ENCODE peak calls at places on chromosomes 12 and 14, in four cellular contexts. One of them, this sample, is unnamed.

GRCh38 chr12:32134144-32134888 is 27.7 kb downstream of the BICD1 start:
- DNase-seq in aorta: no peak
- DNase-seq in cardiac muscle cell: peak
- DNase-seq in neural progenitor cell: no peak
- DNase-seq in this sample: no peak

GRCh38 chr12:122308811-122309210 is 42.5 kb upstream of the VPS33A start:
- DNase-seq in aorta: no peak
- DNase-seq in cardiac muscle cell: no peak
- DNase-seq in neural progenitor cell: no peak
- DNase-seq in this sample: no peak

GRCh38 chr14:83849999-83850611 is 1679.8 kb upstream of the FLRT2 start:
- DNase-seq in aorta: no peak
- DNase-seq in cardiac muscle cell: no peak
- DNase-seq in neural progenitor cell: no peak
- DNase-seq in this sample: no peak

GRCh38 chr12:124780336-124780735 is 83.3 kb downstream of the SCARB1 start:
- DNase-seq in aorta: no peak
- DNase-seq in cardiac muscle cell: no peak
- DNase-seq in neural progenitor cell: peak
- DNase-seq in this sample: no peak

GRCh38 chr12:51371295-51371953 is 19.8 kb downstream of the GALNT6 start:
- DNase-seq in aorta: peak
- DNase-seq in cardiac muscle cell: peak
- DNase-seq in neural progenitor cell: peak
- DNase-seq in this sample: peak

GRCh38 chr14:93045965-93046695 is 69.6 kb downstream of the ITPK1 start:
- DNase-seq in aorta: no peak
- DNase-seq in cardiac muscle cell: peak
- DNase-seq in neural progenitor cell: no peak
- DNase-seq in this sample: no peak

GRCh38 chr12:76945867-76946266 is 67.0 kb upstream of the CSRP2 start:
- DNase-seq in aorta: no peak
- DNase-seq in cardiac muscle cell: peak
- DNase-seq in neural progenitor cell: no peak
- DNase-seq in this sample: no peak

GRCh38 chr14:94562941-94563883 is 2.0 kb downstream of the SERPINA4 start:
- DNase-seq in aorta: no peak
- DNase-seq in cardiac muscle cell: no peak
- DNase-seq in neural progenitor cell: no peak
- DNase-seq in this sample: no peak

GRCh38 chr12:22993639-22994038 is 368.7 kb downstream of the ETNK1 start:
- DNase-seq in aorta: no peak
- DNase-seq in cardiac muscle cell: no peak
- DNase-seq in neural progenitor cell: no peak
- DNase-seq in this sample: no peak

GRCh38 chr12:64943686-64944085 is 119.2 kb downstream of the TBC1D30 start:
- DNase-seq in aorta: no peak
- DNase-seq in cardiac muscle cell: peak
- DNase-seq in neural progenitor cell: no peak
- DNase-seq in this sample: no peak

GRCh38 chr14:21136024-21136423 is 19.8 kb downstream of the OR5AU1 start:
- DNase-seq in aorta: no peak
- DNase-seq in cardiac muscle cell: peak
- DNase-seq in neural progenitor cell: peak
- DNase-seq in this sample: no peak

GRCh38 chr12:6241495-6241894 is 41.3 kb downstream of the CD9 start:
- DNase-seq in aorta: peak
- DNase-seq in cardiac muscle cell: no peak
- DNase-seq in neural progenitor cell: no peak
- DNase-seq in this sample: peak

GRCh38 chr12:6960291-6961277 is 9.4 kb downstream of the PTPN6 start:
- DNase-seq in aorta: no peak
- DNase-seq in cardiac muscle cell: peak
- DNase-seq in neural progenitor cell: peak
- DNase-seq in this sample: no peak

GRCh38 chr14:56268039-56268438 is 149.8 kb downstream of the PELI2 start:
- DNase-seq in aorta: no peak
- DNase-seq in cardiac muscle cell: no peak
- DNase-seq in neural progenitor cell: no peak
- DNase-seq in this sample: no peak

GRCh38 chr12:63079791-63080395 is 71.1 kb downstream of the AVPR1A start:
- DNase-seq in aorta: no peak
- DNase-seq in cardiac muscle cell: no peak
- DNase-seq in neural progenitor cell: no peak
- DNase-seq in this sample: no peak

GRCh38 chr12:76029982-76030377 is 1.6 kb downstream of the PHLDA1 start:
- DNase-seq in aorta: no peak
- DNase-seq in cardiac muscle cell: peak
- DNase-seq in neural progenitor cell: peak
- DNase-seq in this sample: no peak

GRCh38 chr12:54025507-54026393 is 2.5 kb upstream of the HOXC6 start:
- DNase-seq in aorta: no peak
- DNase-seq in cardiac muscle cell: no peak
- DNase-seq in neural progenitor cell: no peak
- DNase-seq in this sample: no peak

GRCh38 chr12:61220337-61220736 is 1039.9 kb upstream of the USP15 start:
- DNase-seq in aorta: no peak
- DNase-seq in cardiac muscle cell: no peak
- DNase-seq in neural progenitor cell: no peak
- DNase-seq in this sample: no peak

GRCh38 chr12:30568453-30568852 is 127.2 kb downstream of the IPO8 start:
- DNase-seq in aorta: no peak
- DNase-seq in cardiac muscle cell: no peak
- DNase-seq in neural progenitor cell: no peak
- DNase-seq in this sample: no peak

GRCh38 chr14:92759300-92759678 is 10.9 kb upstream of the LGMN start:
- DNase-seq in aorta: no peak
- DNase-seq in cardiac muscle cell: peak
- DNase-seq in neural progenitor cell: peak
- DNase-seq in this sample: no peak

GRCh38 chr14:90760591-90761316 is 55.5 kb downstream of the TTC7B start:
- DNase-seq in aorta: no peak
- DNase-seq in cardiac muscle cell: peak
- DNase-seq in neural progenitor cell: peak
- DNase-seq in this sample: no peak

GRCh38 chr14:52950410-52950897 is 396 bp downstream of the FERMT2 start:
- DNase-seq in aorta: peak
- DNase-seq in cardiac muscle cell: peak
- DNase-seq in neural progenitor cell: peak
- DNase-seq in this sample: peak

GRCh38 chr12:96195845-96196451 is 1.8 kb downstream of the ELK3 start:
- DNase-seq in aorta: no peak
- DNase-seq in cardiac muscle cell: peak
- DNase-seq in neural progenitor cell: peak
- DNase-seq in this sample: peak

GRCh38 chr14:50045837-50046236 is 70.5 kb downstream of the VCPKMT start:
- DNase-seq in aorta: no peak
- DNase-seq in cardiac muscle cell: no peak
- DNase-seq in neural progenitor cell: no peak
- DNase-seq in this sample: no peak

GRCh38 chr12:24838531-24838950 is 110.4 kb downstream of the BCAT1 start:
- DNase-seq in aorta: peak
- DNase-seq in cardiac muscle cell: peak
- DNase-seq in neural progenitor cell: no peak
- DNase-seq in this sample: no peak

GRCh38 chr12:45634273-45634917 is 95.1 kb upstream of the ARID2 start:
- DNase-seq in aorta: no peak
- DNase-seq in cardiac muscle cell: no peak
- DNase-seq in neural progenitor cell: peak
- DNase-seq in this sample: no peak

GRCh38 chr12:52587563-52587962 is 13.7 kb downstream of the KRT72 start:
- DNase-seq in aorta: no peak
- DNase-seq in cardiac muscle cell: no peak
- DNase-seq in neural progenitor cell: no peak
- DNase-seq in this sample: no peak

GRCh38 chr12:45326358-45326971 is 110.6 kb downstream of the ANO6 start:
- DNase-seq in aorta: no peak
- DNase-seq in cardiac muscle cell: no peak
- DNase-seq in neural progenitor cell: no peak
- DNase-seq in this sample: no peak

GRCh38 chr12:70044170-70044569 is 199.1 kb upstream of the CNOT2 start:
- DNase-seq in aorta: no peak
- DNase-seq in cardiac muscle cell: peak
- DNase-seq in neural progenitor cell: no peak
- DNase-seq in this sample: no peak

GRCh38 chr14:92701826-92702225 is 46.6 kb downstream of the LGMN start:
- DNase-seq in aorta: peak
- DNase-seq in cardiac muscle cell: no peak
- DNase-seq in neural progenitor cell: no peak
- DNase-seq in this sample: no peak

GRCh38 chr14:78157855-78158436 is 12.2 kb upstream of the NRXN3 start:
- DNase-seq in aorta: no peak
- DNase-seq in cardiac muscle cell: peak
- DNase-seq in neural progenitor cell: peak
- DNase-seq in this sample: peak

GRCh38 chr12:76025601-76026575 is 5.7 kb downstream of the PHLDA1 start:
- DNase-seq in aorta: no peak
- DNase-seq in cardiac muscle cell: peak
- DNase-seq in neural progenitor cell: no peak
- DNase-seq in this sample: no peak

GRCh38 chr14:62691613-62692489 is 353.4 kb downstream of the KCNH5 start:
- DNase-seq in aorta: no peak
- DNase-seq in cardiac muscle cell: peak
- DNase-seq in neural progenitor cell: no peak
- DNase-seq in this sample: no peak
- H3K4me3 ChIP-seq in aorta: no peak
- H3K4me3 ChIP-seq in cardiac muscle cell: no peak
- H3K4me3 ChIP-seq in neural progenitor cell: no peak
- H3K4me3 ChIP-seq in this sample: no peak

GRCh38 chr14:58807271-58807670 is 169.5 kb downstream of the DACT1 start:
- DNase-seq in aorta: no peak
- DNase-seq in cardiac muscle cell: peak
- DNase-seq in neural progenitor cell: no peak
- DNase-seq in this sample: no peak
- H3K27ac ChIP-seq in aorta: no peak
- H3K27ac ChIP-seq in cardiac muscle cell: no peak
- H3K27ac ChIP-seq in neural progenitor cell: no peak
- H3K27ac ChIP-seq in this sample: no peak

DNA sequence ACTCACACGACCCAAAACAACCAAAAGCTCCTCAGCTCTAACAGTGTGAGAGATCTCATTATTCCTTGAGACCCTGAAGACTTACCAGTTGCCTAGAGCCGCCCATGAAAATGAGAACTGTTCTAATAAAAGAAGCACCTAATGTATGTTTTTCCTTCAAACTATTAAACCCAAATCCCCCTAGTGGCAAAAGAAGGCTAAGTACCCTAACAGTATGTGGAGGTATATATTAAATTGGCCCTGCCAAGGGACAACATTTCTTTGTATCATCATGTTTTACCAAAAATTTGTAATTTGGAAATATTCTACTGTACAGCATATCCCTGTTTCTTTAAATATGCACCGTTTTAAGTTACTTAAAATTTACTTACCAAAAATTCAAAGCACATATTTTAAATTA is 38.0 kb upstream of the PPFIA2 start:
- DNase-seq in aorta: no peak
- DNase-seq in cardiac muscle cell: peak
- DNase-seq in neural progenitor cell: peak
- DNase-seq in this sample: no peak
- H3K4me3 ChIP-seq in aorta: no peak
- H3K4me3 ChIP-seq in cardiac muscle cell: no peak
- H3K4me3 ChIP-seq in neural progenitor cell: no peak
- H3K4me3 ChIP-seq in this sample: no peak

GRCh38 chr12:93743229-93743998 is 66.2 kb downstream of the CRADD start:
- DNase-seq in aorta: no peak
- DNase-seq in cardiac muscle cell: no peak
- DNase-seq in neural progenitor cell: no peak
- DNase-seq in this sample: no peak
- H3K27ac ChIP-seq in aorta: no peak
- H3K27ac ChIP-seq in cardiac muscle cell: no peak
- H3K27ac ChIP-seq in neural progenitor cell: no peak
- H3K27ac ChIP-seq in this sample: peak

DNA sequence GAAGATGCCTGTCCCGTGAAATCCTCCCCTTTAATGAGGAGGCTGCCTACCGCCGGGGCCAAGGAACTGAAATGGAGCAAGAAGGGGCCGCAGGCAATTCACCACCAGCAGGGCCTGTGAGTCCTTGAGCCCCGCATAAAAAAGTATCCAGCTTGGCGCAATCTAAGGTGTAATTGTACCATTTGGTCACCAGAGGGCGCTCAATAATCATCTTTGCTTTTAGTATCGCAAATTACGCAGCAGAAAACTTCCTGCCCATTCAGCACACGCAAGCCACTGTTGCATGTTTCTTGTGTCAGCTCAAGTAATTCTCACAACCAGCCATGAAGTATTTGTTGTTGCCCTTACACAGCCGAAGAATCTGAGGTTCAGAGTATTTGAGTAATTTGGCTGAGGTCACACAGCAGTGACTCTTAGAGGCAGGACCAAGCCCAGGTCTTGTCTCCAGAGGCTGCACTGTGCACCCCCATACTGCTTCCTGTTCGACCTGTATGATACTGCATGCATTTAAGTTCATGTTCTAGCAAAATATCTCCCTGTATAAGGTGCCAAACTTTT is 54.1 kb upstream of the PPP2R5C start:
- DNase-seq in aorta: peak
- DNase-seq in cardiac muscle cell: peak
- DNase-seq in neural progenitor cell: peak
- DNase-seq in this sample: no peak
- H3K4me3 ChIP-seq in aorta: no peak
- H3K4me3 ChIP-seq in cardiac muscle cell: no peak
- H3K4me3 ChIP-seq in neural progenitor cell: no peak
- H3K4me3 ChIP-seq in this sample: peak

DNA sequence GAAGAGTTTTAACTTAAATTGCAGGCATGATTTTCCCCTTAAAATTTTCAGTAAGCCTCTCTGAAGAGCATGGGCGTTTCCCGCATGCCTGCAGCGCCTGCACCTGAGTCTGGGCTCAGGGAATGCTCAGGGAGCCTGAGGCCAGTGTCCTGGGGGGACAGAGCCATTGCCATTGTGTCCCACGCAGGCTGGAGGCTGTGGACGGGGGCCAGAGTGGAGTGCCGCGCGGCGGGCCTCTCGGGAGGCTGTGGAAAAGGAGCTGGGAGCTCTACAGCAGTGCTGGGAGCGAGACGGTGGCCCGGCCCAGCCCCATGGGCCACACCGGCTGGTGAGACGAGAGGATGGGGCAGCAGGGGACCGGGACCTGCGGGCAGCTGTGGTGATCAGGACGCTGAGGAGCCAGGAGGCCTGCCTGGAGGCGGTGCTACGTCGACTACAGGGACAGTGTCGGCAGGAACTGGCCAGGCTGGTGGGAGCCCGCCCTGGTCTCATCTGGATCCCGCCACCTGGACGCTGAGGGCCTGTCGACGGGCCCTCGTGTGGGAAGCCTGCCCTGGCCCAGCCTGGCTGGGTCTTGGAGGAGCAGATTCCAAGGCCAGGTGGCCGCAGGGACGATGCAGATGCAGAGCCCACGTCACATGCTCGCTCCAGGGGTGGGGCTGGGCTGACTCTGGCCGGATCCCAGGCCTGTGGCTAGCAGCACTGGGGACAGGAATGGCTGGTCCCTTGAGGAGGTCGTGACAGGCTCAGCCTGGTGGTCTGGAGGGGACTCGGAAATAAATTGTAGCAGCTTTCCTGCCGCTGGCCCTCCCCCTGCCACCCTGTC is 7.6 kb downstream of the TEDC1 start:
- DNase-seq in aorta: peak
- DNase-seq in cardiac muscle cell: no peak
- DNase-seq in neural progenitor cell: no peak
- DNase-seq in this sample: no peak
- H3K27ac ChIP-seq in aorta: no peak
- H3K27ac ChIP-seq in cardiac muscle cell: no peak
- H3K27ac ChIP-seq in neural progenitor cell: peak
- H3K27ac ChIP-seq in this sample: no peak

This sample was measured in heart right ventricle.